ENCODE peak calls at places on chromosomes 16 and 17, in ten cellular contexts. A is effector memory CD4-positive, alpha-beta T cell; Y is cardiac muscle cell; O is fibroblast of lung; B is neural progenitor cell; I is colonic mucosa; W is stomach; P is GM12878; K is heart left ventricle; Z is HCT116. D is an unnamed sample.

GRCh38 chr17:12727076-12727750 is 61.5 kb downstream of the MYOCD start:
- DNase-seq in A (no peak), Y (no peak), O (peak; percentile 43), B (no peak), I (no peak), W (no peak), P (no peak), K (no peak), Z (no peak), D (no peak)

GRCh38 chr16:70348991-70349390 is 2.3 kb downstream of the DDX19A start:
- DNase-seq in A (no peak), Y (no peak), O (no peak), B (no peak), I (no peak), W (no peak), P (no peak), K (no peak), Z (no peak), D (no peak)

GRCh38 chr17:45284176-45285140 is 22.6 kb upstream of the SPATA32 start:
- DNase-seq in A (peak; percentile 9), Y (no peak), O (no peak), B (peak; percentile 40), I (no peak), W (peak; percentile 68), P (no peak), K (peak; percentile 72), Z (no peak), D (no peak)

GRCh38 chr17:77756028-77756427 is 202.5 kb upstream of the TNRC6C start:
- DNase-seq in A (no peak), Y (no peak), O (no peak), B (no peak), I (no peak), W (no peak), P (no peak), K (no peak), Z (no peak), D (no peak)

GRCh38 chr16:49785970-49786369 is 69.9 kb downstream of the ZNF423 start:
- DNase-seq in A (no peak), Y (no peak), O (no peak), B (no peak), I (no peak), W (no peak), P (no peak), K (no peak), Z (no peak), D (no peak)

GRCh38 chr17:73493212-73493814 is 150.9 kb downstream of the SDK2 start:
- DNase-seq in A (no peak), Y (no peak), O (peak; percentile 5), B (no peak), I (peak; percentile 48), W (no peak), P (no peak), K (no peak), Z (no peak), D (no peak)

GRCh38 chr17:79802736-79803420 is 6.0 kb upstream of the CBX8 start:
- DNase-seq in A (no peak), Y (no peak), O (no peak), B (peak; percentile 45), I (no peak), W (no peak), P (no peak), K (no peak), Z (no peak), D (no peak)

GRCh38 chr16:86566966-86567700 is 504 bp downstream of the FOXC2 start:
- DNase-seq in A (no peak), Y (peak; percentile 79), O (peak; percentile 82), B (peak; percentile 82), I (no peak), W (no peak), P (no peak), K (peak; percentile 73), Z (no peak), D (peak; percentile 90)

GRCh38 chr17:82973456-82974135 is 105.8 kb upstream of the METRNL start:
- DNase-seq in A (no peak), Y (no peak), O (no peak), B (no peak), I (no peak), W (no peak), P (no peak), K (no peak), Z (no peak), D (no peak)

DNA sequence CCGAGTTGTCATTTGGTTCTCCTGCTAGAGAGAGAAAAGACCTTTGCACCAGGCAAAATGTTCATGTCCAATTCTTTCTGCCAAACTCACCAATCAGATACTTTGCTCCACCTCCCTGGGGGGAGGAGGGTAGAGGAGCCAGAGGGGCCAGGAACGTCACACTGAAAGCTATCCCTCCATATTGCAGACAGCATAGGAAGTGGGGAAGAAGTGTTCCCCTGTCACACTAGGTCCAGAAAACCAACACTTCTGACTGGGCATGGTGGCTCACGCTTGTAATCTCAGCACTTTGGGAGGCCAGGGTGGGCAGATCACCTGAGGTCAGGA is 9.5 kb downstream of the HSD17B2 start:
- DNase-seq in A (no peak), Y (no peak), O (peak; percentile 50), B (no peak), I (no peak), W (no peak), P (no peak), K (no peak), Z (no peak), D (no peak)
- H3K27ac ChIP-seq in A (no peak overlapping the region), Y (no peak overlapping the region), O (peak overlapping the region; percentile 55), B (peak overlapping the region; percentile 87), I (no peak overlapping the region), W (peak overlapping the region; percentile 17), P (no peak overlapping the region), K (no peak overlapping the region), Z (no peak overlapping the region), D (no peak overlapping the region)

GRCh38 chr17:50820651-50821050 is 14.7 kb upstream of the WFIKKN2 start:
- DNase-seq in A (no peak), Y (no peak), O (no peak), B (no peak), I (no peak), W (no peak), P (no peak), K (no peak), Z (no peak), D (no peak)

GRCh38 chr17:50818266-50818665 is 17.1 kb upstream of the WFIKKN2 start:
- DNase-seq in A (no peak), Y (no peak), O (no peak), B (no peak), I (no peak), W (no peak), P (no peak), K (no peak), Z (no peak), D (no peak)

GRCh38 chr17:50815400-50815799 is 20.0 kb upstream of the WFIKKN2 start:
- DNase-seq in A (no peak), Y (no peak), O (no peak), B (no peak), I (no peak), W (no peak), P (no peak), K (no peak), Z (no peak), D (no peak)

GRCh38 chr17:50817838-50818237 is 17.5 kb upstream of the WFIKKN2 start:
- DNase-seq in A (no peak), Y (no peak), O (peak; percentile 61), B (no peak), I (no peak), W (no peak), P (no peak), K (no peak), Z (peak; percentile 42), D (no peak)

DNA sequence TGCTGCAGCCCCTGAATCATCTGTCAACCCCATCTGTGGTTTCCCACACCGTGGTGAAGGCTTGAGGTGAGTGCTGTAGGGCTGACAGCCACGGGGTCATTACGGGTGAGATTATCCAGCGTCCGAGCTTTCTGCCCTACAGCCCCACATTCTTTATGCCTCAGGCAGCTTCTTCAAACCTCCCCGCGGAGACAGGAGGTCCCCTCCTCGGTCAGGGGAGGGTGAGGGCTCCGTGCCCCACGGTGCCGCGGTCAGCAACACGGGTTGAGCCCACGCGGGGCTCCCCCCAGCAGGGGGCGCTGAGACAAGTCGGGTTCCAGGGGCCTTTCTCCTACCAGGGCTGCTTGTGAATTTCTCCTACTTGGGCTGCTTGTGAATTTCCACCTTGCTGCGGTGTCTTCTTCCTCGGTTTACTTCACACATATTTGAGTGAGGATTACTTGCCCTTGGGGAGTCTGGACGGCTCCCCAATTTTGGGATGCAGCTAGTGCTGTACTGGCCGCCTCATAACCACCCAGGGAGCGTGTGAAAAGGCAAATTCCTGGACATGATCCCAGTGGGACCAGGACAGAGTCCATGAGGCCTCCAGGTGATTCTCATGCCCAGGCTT is 18.1 kb upstream of the WFIKKN2 start:
- DNase-seq in A (peak; percentile 9), Y (peak; percentile 60), O (no peak), B (peak; percentile 76), I (peak; percentile 55), W (peak; percentile 68), P (no peak), K (no peak), Z (peak; percentile 34), D (no peak)
- H3K4me3 ChIP-seq in A (no peak overlapping the region), Y (no peak overlapping the region), O (no peak overlapping the region), B (no peak overlapping the region), I (no peak overlapping the region), W (peak overlapping the region; percentile 10), P (no peak overlapping the region), K (no peak overlapping the region), Z (peak overlapping the region; percentile 50), D (no peak overlapping the region)

GRCh38 chr17:48731355-48731754 is 2.8 kb upstream of the HOXB13 start:
- DNase-seq in A (no peak), Y (no peak), O (no peak), B (no peak), I (no peak), W (no peak), P (no peak), K (no peak), Z (no peak), D (no peak)
- H3K27me3 ChIP-seq in A (peaks cover 67% of the 10 kb centered on the region), Y (peaks cover 100% of the 10 kb centered on the region), O (peaks cover 90% of the 10 kb centered on the region), B (peaks cover 100% of the 10 kb centered on the region), I (peaks cover 37% of the 10 kb centered on the region), W (peaks cover 97% of the 10 kb centered on the region), P (peaks cover 42% of the 10 kb centered on the region), K (peaks cover 100% of the 10 kb centered on the region), Z (peaks cover 26% of the 10 kb centered on the region), D (peaks cover 95% of the 10 kb centered on the region)

GRCh38 chr16:10930755-10931093 is 11.5 kb downstream of the DEXI start:
- DNase-seq in A (no peak), Y (no peak), O (no peak), B (no peak), I (no peak), W (no peak), P (no peak), K (no peak), Z (no peak), D (no peak)

GRCh38 chr16:10927497-10928112 is 14.7 kb downstream of the DEXI start:
- DNase-seq in A (no peak), Y (no peak), O (no peak), B (no peak), I (no peak), W (no peak), P (no peak), K (no peak), Z (no peak), D (no peak)

GRCh38 chr16:10931977-10932632 is 10.2 kb downstream of the DEXI start:
- DNase-seq in A (no peak), Y (no peak), O (no peak), B (no peak), I (no peak), W (no peak), P (no peak), K (no peak), Z (no peak), D (no peak)

GRCh38 chr16:10931133-10931532 is 11.1 kb downstream of the DEXI start:
- DNase-seq in A (no peak), Y (no peak), O (no peak), B (no peak), I (no peak), W (no peak), P (no peak), K (no peak), Z (no peak), D (no peak)

GRCh38 chr16:10929853-10930754 is 12.2 kb downstream of the DEXI start:
- DNase-seq in A (no peak), Y (no peak), O (peak; percentile 62), B (no peak), I (no peak), W (no peak), P (no peak), K (no peak), Z (no peak), D (no peak)
- H3K27ac ChIP-seq in A (no peak overlapping the region), Y (no peak overlapping the region), O (no peak overlapping the region), B (no peak overlapping the region), I (no peak overlapping the region), W (no peak overlapping the region), P (no peak overlapping the region), K (no peak overlapping the region), Z (no peak overlapping the region), D (no peak overlapping the region)

D was measured in SJSA1.